ENCODE peak calls at places on chromosomes 1 and 21, in nine cellular contexts. D is IMR-90, E is adrenal gland, O is transverse colon, W is spleen, K is tibial nerve, R is sigmoid colon, Z is uterus, A is lower leg skin. H is an unnamed sample.
A peak's percentile ranks its signal among the peaks of the same experiment; 100 is the strongest.

GRCh38 chr1:36752431-36752830 is 269.7 kb upstream of the CSF3R start:
- DNase-seq in W (peak; percentile 11), R (no peak), A (no peak), O (no peak), K (no peak), E (no peak), Z (no peak), D (no peak), H (no peak)

GRCh38 chr1:47997289-47998200 is at the start of gene TRABD2B:
- DNase-seq in E (peak; percentile 71), A (peak; percentile 69), D (peak; percentile 34), K (peak; percentile 81), W (peak; percentile 94), O (peak; percentile 79), Z (peak; percentile 60), R (peak; percentile 87), H (peak; percentile 53)

GRCh38 chr1:21509351-21510112 is at the start of gene ALPL:
- DNase-seq in A (no peak), D (no peak), K (no peak), O (no peak), W (peak; percentile 86), E (peak; percentile 39), Z (no peak), R (no peak), H (no peak)

GRCh38 chr1:113943028-113943811 is 14.1 kb downstream of the HIPK1 start:
- DNase-seq in O (no peak), D (peak; percentile 16), E (no peak), A (no peak), W (no peak), K (no peak), Z (no peak), R (no peak), H (peak; percentile 90)

GRCh38 chr1:161399257-161399998 is 31.8 kb upstream of the CFAP126 start:
- DNase-seq in R (peak; percentile 95), Z (peak; percentile 91), K (peak; percentile 85), A (peak; percentile 92), E (peak; percentile 89), D (peak; percentile 91), O (peak; percentile 91), W (peak; percentile 96), H (peak; percentile 93)

GRCh38 chr1:170630977-170631376 is 33.0 kb upstream of the PRRX1 start:
- DNase-seq in A (no peak), R (no peak), E (no peak), W (no peak), K (no peak), O (no peak), Z (no peak), D (no peak), H (no peak)

GRCh38 chr1:235253219-235253640 is 74.7 kb downstream of the ARID4B start:
- DNase-seq in O (peak; percentile 60), D (peak; percentile 72), W (no peak), A (peak; percentile 49), Z (peak; percentile 58), E (peak; percentile 67), K (no peak), R (peak; percentile 80), H (peak; percentile 79)

GRCh38 chr1:228274452-228275153 is 66.8 kb downstream of the OBSCN start:
- DNase-seq in R (peak; percentile 55), E (no peak), Z (peak; percentile 13), O (no peak), K (no peak), W (peak; percentile 75), A (no peak), D (no peak), H (no peak)

GRCh38 chr1:101259744-101260148 is 22.9 kb downstream of the S1PR1 start:
- DNase-seq in Z (no peak), K (no peak), O (no peak), E (no peak), A (no peak), R (no peak), D (peak; percentile 75), W (no peak), H (peak; percentile 67)

GRCh38 chr1:7345516-7345915 is 425.6 kb upstream of the VAMP3 start:
- DNase-seq in W (no peak), A (no peak), K (no peak), D (no peak), O (no peak), Z (no peak), E (no peak), R (no peak), H (no peak)

GRCh38 chr1:23169727-23170335 is 1.2 kb upstream of the LUZP1 start:
- DNase-seq in W (peak; percentile 89), A (peak; percentile 72), K (peak; percentile 36), O (peak; percentile 64), R (peak; percentile 88), Z (peak; percentile 84), E (peak; percentile 70), D (peak; percentile 72), H (peak; percentile 98)

GRCh38 chr1:109521465-109521951 is 12.0 kb upstream of the AMIGO1 start:
- DNase-seq in Z (no peak), W (no peak), D (no peak), A (no peak), K (no peak), E (no peak), R (no peak), O (no peak), H (no peak)

GRCh38 chr1:76109901-76110560 is 35.5 kb downstream of the ST6GALNAC3 start:
- DNase-seq in E (no peak), D (no peak), K (no peak), O (no peak), W (no peak), A (no peak), R (no peak), Z (no peak), H (no peak)

GRCh38 chr1:86704972-86705632 is 726 bp downstream of the SH3GLB1 start:
- DNase-seq in W (no peak), A (peak; percentile 50), O (peak; percentile 70), Z (peak; percentile 43), R (peak; percentile 79), D (peak; percentile 50), K (peak; percentile 31), E (peak; percentile 66), H (peak; percentile 81)

GRCh38 chr1:160801836-160802580 is 6.0 kb downstream of the LY9 start:
- DNase-seq in K (no peak), R (no peak), O (no peak), W (no peak), D (no peak), A (no peak), Z (no peak), E (no peak), H (no peak)

GRCh38 chr1:5993553-5994510 is 1.6 kb upstream of the NPHP4 start:
- DNase-seq in D (no peak), O (no peak), E (no peak), Z (no peak), K (no peak), A (no peak), W (peak; percentile 86), R (no peak), H (peak; percentile 28)
- TF ChIP-seq POLR2A in D (no peak), O (no peak), E (no peak), Z (no peak), K (no peak), A (no peak), W (no peak), R (no peak), H (no peak)

DNA sequence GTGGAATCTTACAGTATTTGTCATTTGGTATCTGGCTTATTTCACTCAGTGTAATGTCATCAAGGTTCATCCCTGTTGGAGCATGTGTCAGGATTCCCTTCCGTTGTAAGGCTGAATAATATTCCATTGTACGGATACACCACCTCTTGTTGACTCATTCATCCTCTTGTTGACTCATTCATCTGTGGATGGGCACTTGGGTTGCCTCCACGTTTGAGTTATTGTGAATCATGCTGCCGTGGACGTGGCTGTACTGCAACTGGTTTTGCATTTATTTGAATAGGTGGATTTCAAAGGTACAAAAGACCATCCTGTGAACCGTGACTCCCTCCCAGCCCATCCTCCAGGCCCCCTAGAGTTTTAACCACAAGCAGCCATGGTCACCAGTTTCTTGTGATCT is 11.9 kb upstream of the TCP10L start:
- DNase-seq in W (no peak), E (no peak), R (no peak), A (no peak), O (no peak), Z (no peak), D (peak; percentile 95), K (no peak), H (no peak)
- H3K4me3 ChIP-seq in W (no peak overlapping the region), E (no peak overlapping the region), R (no peak overlapping the region), A (no peak overlapping the region), O (no peak overlapping the region), Z (no peak overlapping the region), D (no peak overlapping the region), K (no peak overlapping the region), H (no peak overlapping the region)

GRCh38 chr1:216114180-216114579 is 309.1 kb downstream of the USH2A start:
- DNase-seq in Z (no peak), E (no peak), R (no peak), K (no peak), W (no peak), O (no peak), A (no peak), D (no peak), H (no peak)

GRCh38 chr1:216124382-216124781 is 298.9 kb downstream of the USH2A start:
- DNase-seq in R (no peak), W (no peak), Z (no peak), K (no peak), E (no peak), D (no peak), O (no peak), A (no peak), H (no peak)

DNA sequence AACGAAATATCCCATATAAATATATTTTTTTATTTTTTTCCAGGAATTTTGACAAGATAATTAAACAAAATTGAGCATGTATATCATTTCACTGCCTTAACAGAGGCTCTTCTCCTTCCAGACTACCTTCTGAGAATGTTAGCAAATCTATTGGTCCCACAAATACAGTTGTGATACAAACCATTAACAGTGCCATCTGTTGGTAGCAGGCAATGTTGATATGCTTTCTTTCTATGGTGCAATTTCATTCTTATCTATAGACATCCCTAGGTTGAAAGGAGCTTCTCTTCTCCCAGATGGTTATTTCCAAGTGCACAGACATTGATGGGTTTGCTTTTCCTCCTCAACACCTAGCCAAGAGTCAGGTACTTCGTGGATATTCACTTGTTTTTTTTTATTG is 303.6 kb downstream of the USH2A start:
- DNase-seq in A (no peak), R (no peak), Z (no peak), O (no peak), D (peak; percentile 50), E (no peak), K (no peak), W (no peak), H (peak; percentile 43)
- TF ChIP-seq CTCF in A (no peak), R (no peak), Z (no peak), O (peak; percentile 14), D (peak; percentile 61), E (no peak), K (no peak), W (no peak), H (peak; percentile 39)

DNA sequence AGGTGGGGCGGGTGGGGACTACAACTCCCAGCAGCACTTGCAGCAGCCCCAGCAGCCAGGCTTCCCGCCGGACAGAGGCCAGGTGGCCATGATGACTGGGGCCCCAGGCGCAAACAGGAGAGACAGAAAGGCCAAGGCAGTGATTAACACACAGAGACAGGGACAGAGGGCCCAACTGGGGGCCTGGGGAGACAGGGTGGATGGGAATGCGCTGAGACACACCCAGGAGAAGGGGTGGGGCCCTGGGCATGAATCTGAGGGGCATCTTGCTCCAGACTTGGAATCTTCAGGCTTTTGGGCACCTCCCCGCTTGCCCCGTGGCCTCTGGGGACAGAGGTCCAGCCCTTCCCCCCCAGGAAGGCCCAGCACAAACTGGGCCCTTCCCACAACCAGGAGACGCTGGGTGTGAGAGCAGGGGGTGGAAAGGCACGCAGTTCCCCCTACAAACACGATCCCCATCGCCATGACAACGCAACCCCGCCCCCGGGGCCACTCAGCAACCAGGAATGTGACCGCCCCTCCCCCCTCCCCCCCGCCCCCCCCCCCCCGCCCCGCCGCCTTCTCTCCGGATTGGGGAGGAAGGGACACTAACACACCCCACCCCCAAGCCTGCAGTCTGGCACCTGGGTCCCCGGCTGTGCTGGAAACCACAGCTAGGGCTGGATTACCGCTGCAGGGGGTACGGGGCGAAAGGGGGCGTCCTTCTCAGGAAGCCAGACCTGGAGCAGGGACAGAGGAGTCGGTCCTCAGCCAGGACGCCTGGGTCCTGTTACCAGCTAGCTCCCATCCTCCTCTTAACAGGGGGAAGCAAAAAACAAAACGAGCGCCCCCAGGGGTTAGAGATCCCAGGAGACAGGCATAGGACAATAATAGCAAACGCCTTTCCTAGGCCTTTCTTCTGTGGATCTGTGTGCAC is 4.5 kb downstream of the HDGF start:
- DNase-seq in R (peak; percentile 98), K (peak; percentile 96), W (peak; percentile 90), A (peak; percentile 93), D (peak; percentile 90), E (peak; percentile 95), O (peak; percentile 93), Z (peak; percentile 98), H (peak; percentile 77)
- TF ChIP-seq POLR2A in R (no peak), K (peak; percentile 42), W (no peak), A (no peak), D (no peak), E (peak; percentile 50), O (peak; percentile 49), Z (peak; percentile 13), H (no peak)

H was measured in NB4.